ENCODE peak calls at places on chromosomes 3 and 15, in four cellular contexts. S is sciatic nerve; T is fibroblast of pulmonary artery; D is naive thymus-derived CD4-positive, alpha-beta T cell. L is an unnamed sample.

GRCh38 chr15:63019539-63020109 is 22.9 kb upstream of the TPM1 start:
- DNase-seq in S (no peak), T (peak), D (no peak), L (no peak)

GRCh38 chr15:100788731-100789105 is 90.9 kb upstream of the ALDH1A3 start:
- DNase-seq in S (no peak), T (no peak), D (no peak), L (no peak)

GRCh38 chr15:63114465-63114864 is 7.2 kb upstream of the LACTB start:
- DNase-seq in S (no peak), T (no peak), D (no peak), L (no peak)

GRCh38 chr15:42314818-42315217 is 41.6 kb upstream of the TMEM87A start:
- DNase-seq in S (no peak), T (no peak), D (no peak), L (no peak)

GRCh38 chr3:66153961-66154923 is 66.6 kb upstream of the SLC25A26 start:
- DNase-seq in S (no peak), T (peak), D (no peak), L (no peak)

GRCh38 chr15:34659056-34659455 is 75.6 kb upstream of the GOLGA8B start:
- DNase-seq in S (no peak), T (no peak), D (no peak), L (no peak)

GRCh38 chr15:41085029-41085428 is 31.1 kb downstream of the INO80 start:
- DNase-seq in S (no peak), T (no peak), D (no peak), L (no peak)

GRCh38 chr3:134666466-134666865 is 15.6 kb upstream of the KY start:
- DNase-seq in S (no peak), T (peak), D (no peak), L (no peak)

GRCh38 chr3:122456074-122456473 is 40.2 kb upstream of the WDR5B start:
- DNase-seq in S (no peak), T (no peak), D (no peak), L (no peak)

GRCh38 chr15:41961014-41961518 is 11.3 kb downstream of the EHD4 start:
- DNase-seq in S (no peak), T (no peak), D (no peak), L (no peak)

GRCh38 chr3:48623851-48624547 is 2.4 kb upstream of the TMEM89 start:
- DNase-seq in S (no peak), T (no peak), D (no peak), L (no peak)

GRCh38 chr3:8406479-8406878 is 95.1 kb upstream of the LMCD1 start:
- DNase-seq in S (no peak), T (no peak), D (no peak), L (no peak)

GRCh38 chr3:188067932-188068331 is 86.0 kb upstream of the LPP start:
- DNase-seq in S (no peak), T (peak), D (no peak), L (no peak)

GRCh38 chr3:150917941-150918340 is 12.7 kb upstream of the MINDY4B start:
- DNase-seq in S (no peak), T (no peak), D (no peak), L (no peak)

GRCh38 chr3:14278799-14279705 is 100.4 kb downstream of the LSM3 start:
- DNase-seq in S (no peak), T (peak), D (no peak), L (no peak)

GRCh38 chr3:72380193-72380592 is 468.1 kb downstream of the SHQ1 start:
- DNase-seq in S (no peak), T (peak), D (no peak), L (no peak)

GRCh38 chr3:52649461-52650210 is 36.1 kb downstream of the PBRM1 start:
- DNase-seq in S (no peak), T (peak), D (no peak), L (no peak)

GRCh38 chr15:99268431-99268830 is 17.1 kb downstream of the LRRC28 start:
- DNase-seq in S (no peak), T (no peak), D (no peak), L (no peak)

GRCh38 chr3:158573714-158574113 is 2.7 kb downstream of the MLF1 start:
- DNase-seq in S (no peak), T (no peak), D (no peak), L (peak)

GRCh38 chr3:66408458-66408857 is 92.4 kb downstream of the LRIG1 start:
- DNase-seq in S (no peak), T (no peak), D (no peak), L (no peak)

GRCh38 chr3:166367947-166368533 is 530.8 kb upstream of the BCHE start:
- DNase-seq in S (no peak), T (no peak), D (no peak), L (no peak)

GRCh38 chr3:123740391-123740822 is 143.7 kb downstream of the MYLK start:
- DNase-seq in S (no peak), T (no peak), D (no peak), L (no peak)

GRCh38 chr3:127620637-127621375 is 8.2 kb upstream of the PODXL2 start:
- DNase-seq in S (no peak), T (no peak), D (no peak), L (no peak)

GRCh38 chr3:82676356-82677026 is 915.0 kb upstream of the GBE1 start:
- DNase-seq in S (no peak), T (no peak), D (no peak), L (no peak)

GRCh38 chr3:11514191-11514770 is 129.4 kb downstream of the VGLL4 start:
- DNase-seq in S (no peak), T (peak), D (no peak), L (no peak)

GRCh38 chr3:188584162-188584529 is 430.2 kb downstream of the LPP start:
- DNase-seq in S (no peak), T (peak), D (no peak), L (no peak)

GRCh38 chr15:36484038-36484778 is 95.2 kb upstream of the CDIN1 start:
- DNase-seq in S (no peak), T (no peak), D (no peak), L (no peak)

L was measured in NAMALWA.